ENCODE peak calls at places on chromosomes 12 and 14, in four cellular contexts. K is endothelial cell of umbilical vein, J is right lobe of liver, B is stomach. G is an unnamed sample.

GRCh38 chr12:112584266-112584722 is 165.5 kb downstream of the PTPN11 start:
- DNase-seq in K (no peak), J (no peak), B (no peak), G (no peak)

GRCh38 chr12:12207746-12208145 is 59.1 kb downstream of the LRP6 start:
- DNase-seq in K (no peak), J (no peak), B (no peak), G (no peak)

GRCh38 chr12:132044661-132045412 is 95.1 kb downstream of the EP400 start:
- DNase-seq in K (no peak), J (no peak), B (no peak), G (no peak)

GRCh38 chr12:121388421-121388981 is 11.4 kb upstream of the RNF34 start:
- DNase-seq in K (peak; percentile 38), J (no peak), B (no peak), G (no peak)

GRCh38 chr14:76117789-76118188 is 33.9 kb upstream of the GPATCH2L start:
- DNase-seq in K (no peak), J (no peak), B (no peak), G (no peak)

GRCh38 chr14:59278111-59278510 is 89.6 kb downstream of the DAAM1 start:
- DNase-seq in K (peak; percentile 87), J (no peak), B (no peak), G (no peak)

GRCh38 chr12:2152134-2152533 is 99.3 kb downstream of the CACNA1C start:
- DNase-seq in K (no peak), J (no peak), B (no peak), G (no peak)

GRCh38 chr12:14263742-14264141 is 101.7 kb upstream of the ATF7IP start:
- DNase-seq in K (no peak), J (no peak), B (no peak), G (no peak)

GRCh38 chr12:79547735-79548347 is 142.9 kb downstream of the PAWR start:
- DNase-seq in K (peak; percentile 95), J (no peak), B (no peak), G (peak; percentile 76)

GRCh38 chr12:20507711-20508110 is 139.4 kb downstream of the PDE3A start:
- DNase-seq in K (no peak), J (no peak), B (no peak), G (no peak)

GRCh38 chr12:53378222-53378621 is 1.8 kb upstream of the SP1 start:
- DNase-seq in K (no peak), J (no peak), B (no peak), G (no peak)

GRCh38 chr12:53380104-53380796 is at the start of gene SP1:
- DNase-seq in K (peak; percentile 88), J (peak; percentile 96), B (peak; percentile 94), G (peak; percentile 92)

GRCh38 chr12:53380797-53381738 is 1.1 kb downstream of the SP1 start:
- DNase-seq in K (peak; percentile 41), J (no peak), B (no peak), G (no peak)

GRCh38 chr12:53378705-53379388 is 1.1 kb upstream of the SP1 start:
- DNase-seq in K (no peak), J (no peak), B (no peak), G (peak; percentile 30)

DNA sequence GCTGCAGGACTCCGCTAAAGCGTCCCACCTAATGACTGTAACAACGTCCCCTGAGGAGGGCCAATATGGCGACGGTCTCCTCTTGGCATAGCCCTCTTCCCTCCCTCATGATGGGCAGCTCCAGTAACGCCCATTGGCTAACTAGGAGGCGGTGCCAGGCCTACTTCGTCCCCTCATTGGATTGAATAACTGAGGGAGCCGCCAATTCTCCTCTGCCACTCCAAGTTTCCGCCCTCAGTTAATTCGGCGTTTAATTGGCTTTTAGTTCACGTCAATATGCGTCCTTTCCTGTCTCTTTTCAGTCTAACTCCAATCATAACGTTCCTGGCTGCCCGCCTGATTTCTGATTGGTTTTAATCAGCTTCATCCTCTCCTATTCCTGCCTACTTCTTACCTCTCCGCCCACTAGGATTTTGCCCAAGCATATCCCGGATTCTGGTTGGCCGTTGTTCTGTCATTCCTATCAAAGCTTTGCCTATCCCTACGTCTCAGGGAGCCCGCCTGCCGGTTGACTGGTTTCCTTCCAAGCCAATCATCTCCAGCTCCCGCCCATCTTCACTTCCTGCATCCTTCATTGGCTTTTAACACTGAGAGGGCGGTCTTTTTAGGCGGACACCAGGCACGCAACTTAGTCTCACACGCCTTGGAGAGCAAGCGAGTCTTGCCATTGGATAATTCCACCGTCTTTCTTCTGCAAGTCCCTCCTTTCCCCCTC is 430 bp upstream of the SP1 start:
- DNase-seq in K (peak; percentile 100), J (peak; percentile 99), B (peak; percentile 100), G (peak; percentile 100)
- TF ChIP-seq POLR2A in K (peak; percentile 90), J (peak; percentile 93), B (no peak), G (peak; percentile 91)

GRCh38 chr12:50056629-50056976 is 793 bp upstream of the ASIC1 start:
- DNase-seq in K (no peak), J (no peak), B (no peak), G (no peak)
- H3K4me3 ChIP-seq in K (no peak overlapping the region), J (no peak overlapping the region), B (peak overlapping the region; percentile 67), G (no peak overlapping the region)

GRCh38 chr14:22885975-22886374 is 3.0 kb downstream of the REM2 start:
- DNase-seq in K (no peak), J (no peak), B (no peak), G (no peak)

GRCh38 chr14:22882529-22883190 is 362 bp upstream of the REM2 start:
- DNase-seq in K (peak; percentile 19), J (no peak), B (peak; percentile 50), G (peak; percentile 51)

GRCh38 chr14:22882064-22882463 is 958 bp upstream of the REM2 start:
- DNase-seq in K (no peak), J (no peak), B (no peak), G (no peak)

GRCh38 chr14:22884721-22885523 is 1.9 kb downstream of the REM2 start:
- DNase-seq in K (no peak), J (no peak), B (no peak), G (no peak)

GRCh38 chr14:22883191-22883976 is at the start of gene REM2:
- DNase-seq in K (no peak), J (no peak), B (no peak), G (peak; percentile 46)
- TF ChIP-seq POLR2A in K (no peak), J (no peak), B (no peak), G (no peak)

DNA sequence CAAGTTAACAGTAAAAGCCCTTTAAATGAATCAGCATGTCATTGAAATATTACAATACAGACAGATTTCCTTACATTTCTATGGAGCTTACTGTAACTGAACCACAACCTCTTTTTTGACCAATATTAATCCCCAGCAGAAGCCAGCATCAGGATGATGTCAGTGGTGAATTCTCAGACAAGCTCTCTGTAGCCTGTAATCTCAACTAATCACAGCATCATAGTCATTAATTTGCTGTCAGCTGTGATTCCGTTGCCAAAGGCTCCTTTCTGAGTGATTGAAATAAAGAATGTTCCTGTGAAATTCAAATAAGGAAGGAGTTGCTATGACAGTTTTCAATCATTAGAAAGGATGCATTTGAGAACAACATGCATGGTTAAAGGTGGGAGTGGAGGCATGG is 323.1 kb downstream of the PDZRN4 start:
- DNase-seq in K (no peak), J (no peak), B (no peak), G (no peak)
- H3K4me3 ChIP-seq in K (no peak overlapping the region), J (no peak overlapping the region), B (no peak overlapping the region), G (no peak overlapping the region)

GRCh38 chr12:93135286-93136239 is 206.5 kb upstream of the EEA1 start:
- DNase-seq in K (peak; percentile 90), J (no peak), B (no peak), G (no peak)
- TF ChIP-seq POLR2A in K (no peak), J (no peak), B (no peak), G (no peak)

DNA sequence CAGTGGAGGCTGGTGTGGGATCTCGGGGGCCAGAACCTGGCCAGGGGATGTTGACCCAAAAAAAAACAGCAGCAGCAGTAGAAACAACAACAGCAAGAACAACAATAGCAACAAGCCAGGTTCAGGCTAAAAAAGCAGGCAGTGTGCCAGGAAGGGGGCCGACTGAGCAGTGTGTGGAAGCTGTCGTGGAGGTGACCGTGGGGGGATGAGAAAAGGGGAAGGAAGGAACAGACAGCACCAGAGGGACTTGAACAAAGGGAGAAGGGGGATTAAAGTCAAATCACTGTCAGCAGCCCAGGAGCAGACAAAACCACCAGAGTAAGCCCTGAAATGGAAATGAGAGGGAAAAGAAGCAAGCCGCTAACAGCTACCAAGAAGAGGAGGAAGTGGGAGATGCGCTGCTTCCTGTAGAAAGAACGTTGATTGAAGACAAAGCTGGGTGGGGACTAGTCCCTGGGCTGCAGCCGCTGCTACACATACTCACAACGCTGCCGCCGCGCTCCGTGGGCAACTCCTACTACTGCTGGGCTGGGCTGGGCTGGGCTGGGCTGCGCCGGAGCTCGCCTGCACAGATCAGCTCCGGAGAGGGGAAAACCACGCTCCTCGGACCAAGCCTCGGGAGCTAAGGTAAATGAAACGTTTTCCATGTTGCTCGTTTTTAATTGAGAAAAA is at the start of gene GNG2:
- DNase-seq in K (peak; percentile 41), J (peak; percentile 67), B (peak; percentile 79), G (peak; percentile 85)
- H3K4me3 ChIP-seq in K (peak within 1 kb of the TSS; percentile 42), J (peak within 1 kb of the TSS; percentile 31), B (peak within 1 kb of the TSS; percentile 38), G (no peak within 1 kb of the TSS)

DNA sequence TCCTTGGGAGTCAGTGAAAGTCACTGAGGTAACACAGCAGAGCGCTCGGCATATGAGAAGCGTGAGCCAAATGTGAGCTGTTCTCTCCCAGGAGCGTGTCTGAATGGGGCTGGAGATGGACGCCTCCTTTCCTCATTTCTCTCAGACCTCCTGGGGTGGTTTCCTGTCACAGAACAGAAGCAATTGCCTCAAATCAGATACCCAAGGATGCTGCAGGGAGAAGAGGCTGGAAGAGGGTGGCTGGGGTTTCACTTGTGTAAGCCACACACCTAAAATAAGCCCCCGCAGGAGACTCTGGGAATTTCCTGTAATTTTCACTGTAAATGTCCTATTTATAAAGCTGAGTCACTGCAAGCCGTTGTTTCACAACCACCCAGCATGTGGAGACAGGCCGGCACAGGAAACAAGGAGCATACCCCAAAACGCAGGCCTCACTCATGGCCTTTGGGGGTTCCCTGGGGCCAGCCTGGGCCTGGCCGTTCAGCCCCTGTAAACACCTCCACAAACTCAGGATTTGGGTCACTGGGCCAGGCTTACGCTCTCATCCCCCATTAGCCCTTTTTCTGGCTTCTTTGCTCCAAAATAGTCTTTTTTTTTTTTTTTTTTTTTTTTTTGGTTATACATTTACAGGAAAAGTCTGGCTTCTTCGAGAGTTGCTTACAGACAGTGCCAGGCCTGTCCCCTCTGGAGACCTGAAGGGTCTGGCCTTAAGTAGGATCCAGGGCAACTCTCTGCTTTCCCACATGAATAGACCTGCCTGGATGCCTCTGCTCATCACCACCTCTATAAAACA is 55.3 kb downstream of the VCPKMT start:
- DNase-seq in K (peak; percentile 82), J (no peak), B (no peak), G (peak; percentile 79)
- TF ChIP-seq POLR2A in K (no peak), J (no peak), B (no peak), G (no peak)